ENCODE peak calls at places on chromosomes 7 and 10, in six cellular contexts. One of them, this sample, is unnamed.

GRCh38 chr7:13257661-13258060 is 570.2 kb downstream of the ARL4A start:
- DNase-seq in breast epithelium: no peak
- DNase-seq in GM12891: no peak
- DNase-seq in HCT116: no peak
- DNase-seq in transverse colon: no peak
- DNase-seq in NB4: no peak
- DNase-seq in this sample: no peak

GRCh38 chr10:108801220-108801619 is 1122.1 kb downstream of the XPNPEP1 start:
- DNase-seq in breast epithelium: no peak
- DNase-seq in GM12891: no peak
- DNase-seq in HCT116: no peak
- DNase-seq in transverse colon: no peak
- DNase-seq in NB4: no peak
- DNase-seq in this sample: no peak

GRCh38 chr10:43267811-43268210 is 946 bp upstream of the RASGEF1A start:
- DNase-seq in breast epithelium: no peak
- DNase-seq in GM12891: no peak
- DNase-seq in HCT116: no peak
- DNase-seq in transverse colon: no peak
- DNase-seq in NB4: no peak
- DNase-seq in this sample: no peak

GRCh38 chr10:58712982-58713381 is 200.3 kb downstream of the BICC1 start:
- DNase-seq in breast epithelium: no peak
- DNase-seq in GM12891: no peak
- DNase-seq in HCT116: peak
- DNase-seq in transverse colon: no peak
- DNase-seq in NB4: no peak
- DNase-seq in this sample: no peak

GRCh38 chr7:101595246-101595645 is 33.9 kb downstream of the MYL10 start:
- DNase-seq in breast epithelium: no peak
- DNase-seq in GM12891: no peak
- DNase-seq in HCT116: no peak
- DNase-seq in transverse colon: no peak
- DNase-seq in NB4: no peak
- DNase-seq in this sample: no peak

GRCh38 chr10:112950714-112951348 is 784 bp downstream of the TCF7L2 start:
- DNase-seq in breast epithelium: peak
- DNase-seq in GM12891: no peak
- DNase-seq in HCT116: no peak
- DNase-seq in transverse colon: peak
- DNase-seq in NB4: peak
- DNase-seq in this sample: no peak

GRCh38 chr7:4136036-4136435 is 546.1 kb upstream of the FOXK1 start:
- DNase-seq in breast epithelium: no peak
- DNase-seq in GM12891: no peak
- DNase-seq in HCT116: no peak
- DNase-seq in transverse colon: no peak
- DNase-seq in NB4: no peak
- DNase-seq in this sample: no peak

GRCh38 chr10:87852092-87852491 is 11.2 kb downstream of the KLLN start:
- DNase-seq in breast epithelium: no peak
- DNase-seq in GM12891: no peak
- DNase-seq in HCT116: no peak
- DNase-seq in transverse colon: no peak
- DNase-seq in NB4: no peak
- DNase-seq in this sample: no peak

GRCh38 chr10:67098460-67098859 is 172.6 kb downstream of the LRRTM3 start:
- DNase-seq in breast epithelium: no peak
- DNase-seq in GM12891: no peak
- DNase-seq in HCT116: no peak
- DNase-seq in transverse colon: no peak
- DNase-seq in NB4: no peak
- DNase-seq in this sample: no peak

DNA sequence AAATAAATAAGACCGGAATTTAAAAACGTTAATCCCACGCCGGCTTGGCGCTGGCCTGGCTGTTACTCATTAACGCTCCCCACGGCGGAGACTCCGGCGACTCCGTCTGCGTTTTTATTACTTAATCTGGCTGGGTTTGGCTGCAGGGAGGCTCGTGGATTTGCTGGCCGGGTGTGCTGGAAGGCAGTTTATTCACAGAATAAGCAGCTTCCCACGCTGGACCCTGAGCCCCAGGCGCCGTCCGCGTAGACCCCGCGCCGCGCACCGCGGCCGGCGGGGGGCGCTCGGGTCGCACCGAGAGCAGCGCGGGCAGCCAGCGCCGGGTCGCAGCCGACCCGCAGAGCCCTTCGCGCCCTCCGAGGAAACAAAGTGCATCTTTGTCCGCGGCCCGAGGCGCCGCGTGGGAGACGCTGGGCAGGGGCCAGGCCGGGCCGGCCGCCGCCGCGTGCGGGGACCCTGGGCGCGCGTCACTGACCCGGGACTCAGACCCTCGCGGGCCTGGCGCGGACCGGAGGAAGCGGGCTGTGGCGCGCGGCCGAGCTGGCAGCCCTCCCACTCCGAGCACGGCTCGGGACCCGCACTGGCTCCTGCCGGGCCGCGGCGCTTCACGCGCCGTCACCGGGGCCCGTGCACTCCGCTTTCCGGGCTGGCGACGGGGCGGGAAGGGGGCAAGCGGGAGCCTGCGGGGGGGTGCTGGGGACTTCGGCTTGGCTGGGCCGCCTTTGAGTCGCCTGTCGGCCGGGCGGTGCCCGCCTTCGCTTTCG is 586 bp upstream of the GRK5 start:
- DNase-seq in breast epithelium: peak
- DNase-seq in GM12891: peak
- DNase-seq in HCT116: no peak
- DNase-seq in transverse colon: peak
- DNase-seq in NB4: peak
- DNase-seq in this sample: peak
- TF ChIP-seq POLR2A in breast epithelium: no peak
- TF ChIP-seq POLR2A in GM12891: no peak
- TF ChIP-seq POLR2A in HCT116: peak
- TF ChIP-seq POLR2A in transverse colon: peak
- TF ChIP-seq POLR2A in NB4: no peak
- TF ChIP-seq POLR2A in this sample: peak

GRCh38 chr10:97331304-97331703 is 3.2 kb downstream of the FRAT2 start:
- DNase-seq in breast epithelium: no peak
- DNase-seq in GM12891: no peak
- DNase-seq in HCT116: no peak
- DNase-seq in transverse colon: no peak
- DNase-seq in NB4: peak
- DNase-seq in this sample: peak

GRCh38 chr10:97333601-97334369 is 744 bp downstream of the FRAT2 start:
- DNase-seq in breast epithelium: no peak
- DNase-seq in GM12891: peak
- DNase-seq in HCT116: no peak
- DNase-seq in transverse colon: peak
- DNase-seq in NB4: peak
- DNase-seq in this sample: peak

GRCh38 chr10:97334370-97335175 is at the start of gene FRAT2:
- DNase-seq in breast epithelium: peak
- DNase-seq in GM12891: peak
- DNase-seq in HCT116: peak
- DNase-seq in transverse colon: peak
- DNase-seq in NB4: peak
- DNase-seq in this sample: peak

GRCh38 chr10:97333351-97333600 is 1.3 kb downstream of the FRAT2 start:
- DNase-seq in breast epithelium: no peak
- DNase-seq in GM12891: no peak
- DNase-seq in HCT116: no peak
- DNase-seq in transverse colon: no peak
- DNase-seq in NB4: no peak
- DNase-seq in this sample: peak

GRCh38 chr10:97332586-97333350 is 1.8 kb downstream of the FRAT2 start:
- DNase-seq in breast epithelium: peak
- DNase-seq in GM12891: no peak
- DNase-seq in HCT116: no peak
- DNase-seq in transverse colon: peak
- DNase-seq in NB4: peak
- DNase-seq in this sample: peak
- TF ChIP-seq POLR2A in breast epithelium: no peak
- TF ChIP-seq POLR2A in GM12891: no peak
- TF ChIP-seq POLR2A in HCT116: no peak
- TF ChIP-seq POLR2A in transverse colon: no peak
- TF ChIP-seq POLR2A in NB4: no peak
- TF ChIP-seq POLR2A in this sample: peak

DNA sequence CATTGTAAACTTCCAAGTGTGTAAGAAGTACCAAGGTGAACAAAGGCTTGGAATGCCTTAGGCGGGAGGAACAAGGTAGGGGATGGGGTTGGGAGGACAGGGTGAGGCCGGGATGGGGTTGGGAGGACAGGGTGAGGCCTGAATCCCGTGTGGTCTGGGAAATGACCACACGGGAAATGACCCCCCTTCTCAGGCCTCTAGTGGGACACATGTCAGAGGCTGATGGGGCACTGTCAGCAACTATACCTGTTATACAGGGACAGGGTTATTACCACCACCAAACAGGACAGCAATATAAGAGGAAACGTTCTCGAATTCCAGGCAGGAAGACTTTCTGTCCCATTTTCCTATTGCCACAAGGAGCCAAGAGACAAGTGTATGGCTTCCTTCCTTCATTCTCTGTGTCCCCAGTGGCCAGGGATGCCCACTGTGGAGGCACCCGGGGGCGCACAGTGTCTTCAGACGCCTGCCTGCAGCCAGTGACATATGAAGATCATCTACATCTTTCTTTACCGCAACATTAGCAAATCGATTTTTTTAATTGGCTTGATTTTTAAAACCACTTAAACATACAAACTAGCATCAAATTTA is 1.3 kb downstream of the MKI67 start:
- DNase-seq in breast epithelium: no peak
- DNase-seq in GM12891: no peak
- DNase-seq in HCT116: no peak
- DNase-seq in transverse colon: peak
- DNase-seq in NB4: peak
- DNase-seq in this sample: peak
- TF ChIP-seq POLR2A in breast epithelium: no peak
- TF ChIP-seq POLR2A in GM12891: no peak
- TF ChIP-seq POLR2A in HCT116: no peak
- TF ChIP-seq POLR2A in transverse colon: no peak
- TF ChIP-seq POLR2A in NB4: no peak
- TF ChIP-seq POLR2A in this sample: no peak

DNA sequence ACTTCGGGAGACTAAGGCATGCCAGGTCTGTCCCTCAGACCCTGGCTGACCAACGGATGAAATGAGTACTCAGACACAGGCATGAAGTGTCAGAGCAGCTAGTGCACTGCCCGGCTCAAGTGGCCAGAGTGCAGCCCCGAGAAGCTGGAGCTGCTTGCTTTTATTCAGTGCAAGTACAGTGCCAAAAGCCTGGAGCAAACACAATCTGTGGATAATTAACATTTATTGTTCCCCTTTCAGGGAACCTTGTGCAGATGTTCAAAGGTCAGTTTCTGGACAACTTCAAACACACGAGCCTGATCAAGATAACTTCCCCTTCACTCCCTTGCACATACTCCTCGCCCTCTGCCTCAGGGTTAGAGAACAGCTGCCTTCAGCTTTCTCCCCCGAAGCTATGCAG is 7.9 kb upstream of the ATE1 start:
- DNase-seq in breast epithelium: no peak
- DNase-seq in GM12891: no peak
- DNase-seq in HCT116: no peak
- DNase-seq in transverse colon: peak
- DNase-seq in NB4: peak
- DNase-seq in this sample: no peak
- TF ChIP-seq POLR2A in breast epithelium: no peak
- TF ChIP-seq POLR2A in GM12891: no peak
- TF ChIP-seq POLR2A in HCT116: no peak
- TF ChIP-seq POLR2A in transverse colon: peak
- TF ChIP-seq POLR2A in NB4: no peak
- TF ChIP-seq POLR2A in this sample: no peak

GRCh38 chr7:158735935-158736334 is 31.3 kb upstream of the NCAPG2 start:
- DNase-seq in breast epithelium: no peak
- DNase-seq in GM12891: no peak
- DNase-seq in HCT116: no peak
- DNase-seq in transverse colon: no peak
- DNase-seq in NB4: no peak
- DNase-seq in this sample: no peak
- TF ChIP-seq POLR2A in breast epithelium: no peak
- TF ChIP-seq POLR2A in GM12891: no peak
- TF ChIP-seq POLR2A in HCT116: no peak
- TF ChIP-seq POLR2A in transverse colon: no peak
- TF ChIP-seq POLR2A in NB4: no peak
- TF ChIP-seq POLR2A in this sample: no peak

GRCh38 chr7:107743567-107744344 is at the start of gene CBLL1:
- DNase-seq in breast epithelium: peak
- DNase-seq in GM12891: peak
- DNase-seq in HCT116: peak
- DNase-seq in transverse colon: peak
- DNase-seq in NB4: peak
- DNase-seq in this sample: peak
- TF ChIP-seq POLR2A in breast epithelium: peak
- TF ChIP-seq POLR2A in GM12891: peak
- TF ChIP-seq POLR2A in HCT116: peak
- TF ChIP-seq POLR2A in transverse colon: peak
- TF ChIP-seq POLR2A in NB4: peak
- TF ChIP-seq POLR2A in this sample: peak

GRCh38 chr10:3786295-3786981 is 1.4 kb upstream of the KLF6 start:
- DNase-seq in breast epithelium: peak
- DNase-seq in GM12891: no peak
- DNase-seq in HCT116: peak
- DNase-seq in transverse colon: peak
- DNase-seq in NB4: no peak
- DNase-seq in this sample: peak
- TF ChIP-seq POLR2A in breast epithelium: no peak
- TF ChIP-seq POLR2A in GM12891: no peak
- TF ChIP-seq POLR2A in HCT116: peak
- TF ChIP-seq POLR2A in transverse colon: no peak
- TF ChIP-seq POLR2A in NB4: no peak
- TF ChIP-seq POLR2A in this sample: no peak

GRCh38 chr7:1555046-1555812 is 776 bp downstream of the TMEM184A start:
- DNase-seq in breast epithelium: peak
- DNase-seq in GM12891: no peak
- DNase-seq in HCT116: no peak
- DNase-seq in transverse colon: peak
- DNase-seq in NB4: peak
- DNase-seq in this sample: no peak
- TF ChIP-seq POLR2A in breast epithelium: no peak
- TF ChIP-seq POLR2A in GM12891: no peak
- TF ChIP-seq POLR2A in HCT116: peak
- TF ChIP-seq POLR2A in transverse colon: peak
- TF ChIP-seq POLR2A in NB4: no peak
- TF ChIP-seq POLR2A in this sample: no peak

GRCh38 chr10:125756196-125756595 is 19.4 kb downstream of the MMP21 start:
- DNase-seq in breast epithelium: no peak
- DNase-seq in GM12891: no peak
- DNase-seq in HCT116: no peak
- DNase-seq in transverse colon: no peak
- DNase-seq in NB4: no peak
- DNase-seq in this sample: no peak
- TF ChIP-seq POLR2A in breast epithelium: no peak
- TF ChIP-seq POLR2A in GM12891: no peak
- TF ChIP-seq POLR2A in HCT116: no peak
- TF ChIP-seq POLR2A in transverse colon: no peak
- TF ChIP-seq POLR2A in NB4: no peak
- TF ChIP-seq POLR2A in this sample: no peak